ENCODE peak calls at places on chromosomes 4 and X, in six cellular contexts. J, I, E, Y, Q and K are unnamed samples.

GRCh38 chr4:51866835-51867234 is 23.9 kb downstream of the DCUN1D4 start:
- DNase-seq in J (no peak), I (no peak), E (no peak), Y (no peak), Q (no peak), K (no peak)

GRCh38 chrX:11193035-11193469 is 81.9 kb downstream of the HCCS start:
- DNase-seq in J (no peak), I (no peak), E (no peak), Y (no peak), Q (no peak), K (no peak)

GRCh38 chrX:53317365-53318069 is 36.1 kb upstream of the IQSEC2 start:
- DNase-seq in J (no peak), I (peak), E (no peak), Y (peak), Q (peak), K (peak)

GRCh38 chr4:151012836-151013235 is 2.2 kb downstream of the LRBA start:
- DNase-seq in J (no peak), I (no peak), E (no peak), Y (no peak), Q (no peak), K (no peak)

GRCh38 chr4:85909851-85910250 is 434.9 kb downstream of the ARHGAP24 start:
- DNase-seq in J (no peak), I (no peak), E (no peak), Y (no peak), Q (no peak), K (no peak)

GRCh38 chrX:153901753-153902140 is 2.7 kb upstream of the AVPR2 start:
- DNase-seq in J (no peak), I (no peak), E (no peak), Y (peak), Q (no peak), K (no peak)

GRCh38 chr4:157977086-157977485 is 195.7 kb downstream of the GASK1B start:
- DNase-seq in J (no peak), I (no peak), E (no peak), Y (no peak), Q (no peak), K (no peak)

GRCh38 chr4:42954925-42955669 is 62.6 kb downstream of the GRXCR1 start:
- DNase-seq in J (no peak), I (no peak), E (no peak), Y (no peak), Q (no peak), K (no peak)

GRCh38 chrX:97984641-97985040 is 1100.9 kb downstream of the RPA4 start:
- DNase-seq in J (no peak), I (no peak), E (no peak), Y (no peak), Q (no peak), K (no peak)

GRCh38 chr4:34105311-34105710 is 2139.0 kb downstream of the ARAP2 start:
- DNase-seq in J (no peak), I (no peak), E (no peak), Y (no peak), Q (no peak), K (no peak)

GRCh38 chr4:13509442-13509841 is 25.3 kb upstream of the RAB28 start:
- DNase-seq in J (no peak), I (no peak), E (no peak), Y (no peak), Q (no peak), K (no peak)

GRCh38 chrX:10278716-10279115 is 121.9 kb downstream of the CLCN4 start:
- DNase-seq in J (no peak), I (no peak), E (no peak), Y (no peak), Q (no peak), K (no peak)

GRCh38 chrX:118347131-118347530 is 1.2 kb downstream of the WDR44 start:
- DNase-seq in J (no peak), I (peak), E (no peak), Y (peak), Q (peak), K (no peak)

GRCh38 chr4:150950657-150951056 is 64.4 kb downstream of the LRBA start:
- DNase-seq in J (no peak), I (peak), E (no peak), Y (no peak), Q (no peak), K (no peak)

GRCh38 chr4:11451720-11452119 is 23.0 kb upstream of the HS3ST1 start:
- DNase-seq in J (no peak), I (no peak), E (no peak), Y (no peak), Q (no peak), K (no peak)

GRCh38 chr4:118920247-118920646 is 31.6 kb downstream of the SYNPO2 start:
- DNase-seq in J (no peak), I (no peak), E (no peak), Y (no peak), Q (no peak), K (no peak)

DNA sequence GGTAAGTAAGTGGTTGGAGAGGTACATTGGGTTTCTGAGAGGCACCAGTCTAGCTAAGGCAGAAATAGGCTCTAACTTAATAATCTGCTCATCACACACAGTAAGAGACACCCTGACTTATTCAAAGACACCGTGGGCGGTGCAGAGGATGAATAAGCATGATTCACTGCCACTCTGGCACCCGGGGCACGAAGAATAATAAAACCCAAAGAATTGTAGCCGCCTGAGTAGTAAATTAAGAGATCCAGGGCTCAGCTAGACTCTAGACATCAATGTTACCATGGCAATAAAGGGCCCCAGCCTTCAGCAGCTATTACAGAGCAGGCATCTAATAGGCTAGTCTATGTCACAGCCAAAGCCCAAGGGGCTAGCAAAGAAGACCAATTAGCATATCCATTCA is 3.2 kb upstream of the ATP1B4 start:
- DNase-seq in J (no peak), I (no peak), E (no peak), Y (no peak), Q (no peak), K (no peak)
- TF ChIP-seq GABPA in J (no peak), I (no peak), E (no peak), Y (no peak), Q (no peak), K (no peak)

GRCh38 chrX:78712381-78712780 is 35.1 kb upstream of the LPAR4 start:
- DNase-seq in J (no peak), I (no peak), E (no peak), Y (no peak), Q (no peak), K (no peak)

GRCh38 chrX:78710146-78710545 is 37.4 kb upstream of the LPAR4 start:
- DNase-seq in J (no peak), I (no peak), E (no peak), Y (no peak), Q (no peak), K (no peak)

GRCh38 chrX:78708830-78709229 is 38.7 kb upstream of the LPAR4 start:
- DNase-seq in J (no peak), I (no peak), E (no peak), Y (no peak), Q (no peak), K (no peak)

DNA sequence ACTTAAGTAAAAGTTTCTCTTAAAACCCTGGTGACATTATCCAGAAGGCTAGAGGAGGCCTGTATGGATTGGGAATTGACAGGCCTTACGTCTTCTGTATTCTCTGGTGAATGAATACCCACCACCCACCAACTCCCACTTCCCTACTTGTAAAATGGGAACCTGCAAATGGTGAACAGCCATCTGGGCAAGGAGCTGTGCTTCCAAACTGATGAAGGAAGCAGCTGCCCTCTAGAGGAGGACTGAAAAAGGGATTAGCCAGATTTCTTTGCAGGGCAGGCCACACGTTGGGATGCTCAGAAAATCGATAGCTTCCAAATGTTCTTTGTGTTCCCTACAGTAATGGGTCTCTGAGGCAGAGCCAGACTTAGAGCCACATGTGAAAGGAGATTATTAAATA is 39.3 kb upstream of the LPAR4 start:
- DNase-seq in J (no peak), I (peak), E (no peak), Y (peak), Q (no peak), K (peak)
- TF ChIP-seq GABPA in J (no peak), I (no peak), E (no peak), Y (no peak), Q (no peak), K (no peak)

GRCh38 chrX:74493806-74494205 is 72.5 kb downstream of the SLC16A2 start:
- DNase-seq in J (no peak), I (no peak), E (no peak), Y (no peak), Q (no peak), K (no peak)
- TF ChIP-seq GABPA in J (no peak), I (no peak), E (no peak), Y (no peak), Q (no peak), K (no peak)

DNA sequence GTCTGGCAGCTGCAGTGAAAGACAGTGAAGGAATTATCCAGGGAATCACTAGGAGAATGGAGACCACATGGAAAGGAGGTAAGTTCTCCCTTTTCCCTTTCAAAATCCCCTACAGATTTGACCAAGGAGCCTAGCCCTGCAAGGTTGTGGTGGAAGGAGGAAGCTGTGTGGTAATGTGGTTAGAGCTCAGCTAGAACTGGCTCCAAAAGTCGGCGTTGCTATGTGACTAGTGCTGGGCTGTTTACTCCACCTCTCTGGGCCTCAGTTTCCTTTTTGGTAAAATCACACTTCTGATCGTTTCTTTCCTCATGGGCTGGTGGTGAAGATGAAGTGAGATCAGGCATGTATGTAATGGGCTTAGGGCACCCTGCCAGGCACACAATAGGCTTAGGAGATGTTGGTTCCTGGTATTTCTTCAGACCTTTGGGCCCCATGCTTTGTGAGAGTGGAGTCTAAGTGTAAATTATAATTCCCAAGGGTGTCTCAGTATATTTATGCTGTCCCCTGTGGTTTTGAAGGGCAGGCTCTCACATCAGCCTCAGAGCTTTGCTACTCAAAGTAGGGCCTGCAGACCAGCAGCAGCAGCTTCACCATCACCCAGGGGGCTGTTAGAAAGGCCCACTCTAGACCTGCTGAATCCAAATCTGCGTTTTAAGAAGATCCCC is 183.7 kb upstream of the BCOR start:
- DNase-seq in J (no peak), I (no peak), E (no peak), Y (no peak), Q (no peak), K (no peak)
- TF ChIP-seq GABPA in J (no peak), I (no peak), E (no peak), Y (no peak), Q (no peak), K (no peak)

DNA sequence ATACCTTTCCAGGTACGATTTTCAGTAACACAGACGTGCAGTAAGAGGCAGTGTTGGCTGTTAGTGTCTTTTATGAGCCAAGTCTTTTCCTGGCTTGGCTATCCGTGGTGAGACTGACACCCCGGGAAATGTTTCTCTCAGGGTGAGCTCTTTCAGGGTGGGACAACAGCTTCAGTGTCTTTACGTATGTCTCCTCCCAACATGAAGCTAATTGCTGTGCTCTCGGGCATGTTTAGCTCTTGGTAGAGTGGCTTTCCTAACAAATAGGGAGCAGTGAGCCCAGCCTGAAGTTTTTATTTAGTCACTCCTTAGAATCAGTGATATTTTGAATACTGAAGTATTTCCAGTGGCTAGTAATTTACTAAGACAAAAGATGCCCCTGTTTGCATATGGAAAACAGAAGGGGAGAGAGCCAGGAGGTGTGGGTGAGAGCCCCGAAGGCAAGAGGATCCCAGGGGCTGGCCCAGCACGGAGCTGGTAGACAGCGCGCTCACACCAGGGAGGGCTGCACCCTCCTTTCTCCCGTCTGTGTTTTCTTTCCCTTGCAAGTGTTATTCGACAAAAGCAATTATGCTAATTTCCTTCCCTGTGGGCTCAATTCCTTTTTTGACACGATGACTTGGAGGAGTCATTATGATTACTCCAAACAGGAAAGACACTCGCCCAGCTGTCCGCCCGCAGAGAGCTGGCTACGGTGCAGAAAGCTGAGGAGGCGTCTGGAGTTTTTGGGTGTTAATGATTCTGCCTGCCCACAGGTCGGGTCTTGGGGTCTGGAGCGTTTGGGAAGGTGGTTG is 47.7 kb downstream of the PDGFRA start:
- DNase-seq in J (no peak), I (no peak), E (no peak), Y (no peak), Q (no peak), K (peak)
- TF ChIP-seq GABPA in J (no peak), I (no peak), E (no peak), Y (no peak), Q (no peak), K (no peak)

GRCh38 chrX:12370444-12371089 is 232.3 kb downstream of the FRMPD4 start:
- DNase-seq in J (no peak), I (no peak), E (no peak), Y (no peak), Q (no peak), K (no peak)
- TF ChIP-seq GABPA in J (no peak), I (no peak), E (no peak), Y (no peak), Q (no peak), K (no peak)